ENCODE peak calls at places on chromosomes 13 and 19, in four cellular contexts. U is HCT116, L is K562, F is HepG2. X is an unnamed sample.

GRCh38 chr19:45097776-45098520 is 5.0 kb downstream of the PPP1R37 start:
- DNase-seq in U (no peak), L (peak), F (peak), X (no peak)

GRCh38 chr19:397941-398706 is 10.8 kb downstream of the C2CD4C start:
- DNase-seq in U (no peak), L (no peak), F (no peak), X (no peak)

GRCh38 chr19:7783991-7784421 is 21.0 kb downstream of the CLEC4M start:
- DNase-seq in U (no peak), L (no peak), F (peak), X (no peak)

GRCh38 chr13:90414691-90415596 is 932.5 kb upstream of the MIR17HG start:
- DNase-seq in U (peak), L (no peak), F (no peak), X (no peak)

GRCh38 chr19:28884786-28885476 is 328.0 kb downstream of the UQCRFS1 start:
- DNase-seq in U (no peak), L (no peak), F (no peak), X (no peak)

GRCh38 chr13:99396446-99396845 is 89.2 kb upstream of the GPR183 start:
- DNase-seq in U (no peak), L (no peak), F (no peak), X (no peak)

GRCh38 chr13:103040006-103040405 is 26.2 kb downstream of the SLC10A2 start:
- DNase-seq in U (no peak), L (no peak), F (no peak), X (no peak)

GRCh38 chr13:110641055-110642015 is 26.0 kb downstream of the NAXD start:
- DNase-seq in U (no peak), L (no peak), F (no peak), X (no peak)

GRCh38 chr13:50617134-50617721 is 226.3 kb downstream of the DLEU7 start:
- DNase-seq in U (peak), L (no peak), F (no peak), X (no peak)

GRCh38 chr13:60229708-60230272 is 66.1 kb upstream of the DIAPH3 start:
- DNase-seq in U (no peak), L (no peak), F (no peak), X (no peak)

GRCh38 chr19:57363734-57364181 is 407 bp downstream of the TRAPPC2B start:
- DNase-seq in U (no peak), L (no peak), F (peak), X (no peak)

GRCh38 chr13:76380436-76381065 is 505.7 kb downstream of the KCTD12 start:
- DNase-seq in U (no peak), L (no peak), F (no peak), X (no peak)

GRCh38 chr19:2140193-2140545 is 11.2 kb downstream of the AP3D1 start:
- DNase-seq in U (no peak), L (no peak), F (no peak), X (no peak)

GRCh38 chr19:8722032-8722431 is 598 bp downstream of the OR2Z1 start:
- DNase-seq in U (no peak), L (no peak), F (no peak), X (no peak)

GRCh38 chr13:40960721-40961120 is 58.4 kb downstream of the ELF1 start:
- DNase-seq in U (no peak), L (no peak), F (no peak), X (no peak)

GRCh38 chr19:45075215-45076028 is 856 bp downstream of the ZNF296 start:
- DNase-seq in U (peak), L (peak), F (peak), X (no peak)

GRCh38 chr19:19539738-19540703 is 2.0 kb downstream of the CILP2 start:
- DNase-seq in U (peak), L (peak), F (no peak), X (peak)

GRCh38 chr13:106103779-106104178 is 431.7 kb downstream of the EFNB2 start:
- DNase-seq in U (peak), L (no peak), F (no peak), X (no peak)

GRCh38 chr13:33845572-33846305 is 27.8 kb downstream of the RFC3 start:
- DNase-seq in U (no peak), L (no peak), F (peak), X (no peak)

GRCh38 chr13:105278797-105279425 is 1256.6 kb downstream of the EFNB2 start:
- DNase-seq in U (no peak), L (no peak), F (no peak), X (peak)

GRCh38 chr19:41987141-41987860 is 6.7 kb downstream of the ATP1A3 start:
- DNase-seq in U (no peak), L (no peak), F (no peak), X (no peak)

GRCh38 chr13:72313546-72313945 is 413.9 kb downstream of the MZT1 start:
- DNase-seq in U (no peak), L (no peak), F (no peak), X (no peak)

GRCh38 chr13:88459335-88459734 is 788.2 kb downstream of the SLITRK5 start:
- DNase-seq in U (no peak), L (no peak), F (no peak), X (no peak)

GRCh38 chr19:51702103-51702753 is 9.1 kb downstream of the SPACA6 start:
- DNase-seq in U (no peak), L (peak), F (no peak), X (peak)

GRCh38 chr13:41463823-41464602 is 6.7 kb downstream of the RGCC start:
- DNase-seq in U (no peak), L (peak), F (no peak), X (no peak)

GRCh38 chr19:29495091-29495490 is 30.7 kb upstream of the VSTM2B start:
- DNase-seq in U (no peak), L (no peak), F (no peak), X (no peak)

GRCh38 chr13:114077938-114078335 is 54.5 kb downstream of the RASA3 start:
- DNase-seq in U (no peak), L (no peak), F (no peak), X (no peak)

GRCh38 chr13:76019421-76020044 is 383.4 kb downstream of the LMO7 start:
- DNase-seq in U (peak), L (no peak), F (peak), X (peak)

GRCh38 chr19:15357906-15358305 is 21.7 kb downstream of the AKAP8 start:
- DNase-seq in U (no peak), L (no peak), F (no peak), X (no peak)

GRCh38 chr13:52840066-52840465 is 8.4 kb downstream of the PCDH8 start:
- DNase-seq in U (no peak), L (no peak), F (no peak), X (no peak)

GRCh38 chr13:31951215-31951678 is 80.3 kb upstream of the FRY start:
- DNase-seq in U (no peak), L (no peak), F (no peak), X (no peak)

DNA sequence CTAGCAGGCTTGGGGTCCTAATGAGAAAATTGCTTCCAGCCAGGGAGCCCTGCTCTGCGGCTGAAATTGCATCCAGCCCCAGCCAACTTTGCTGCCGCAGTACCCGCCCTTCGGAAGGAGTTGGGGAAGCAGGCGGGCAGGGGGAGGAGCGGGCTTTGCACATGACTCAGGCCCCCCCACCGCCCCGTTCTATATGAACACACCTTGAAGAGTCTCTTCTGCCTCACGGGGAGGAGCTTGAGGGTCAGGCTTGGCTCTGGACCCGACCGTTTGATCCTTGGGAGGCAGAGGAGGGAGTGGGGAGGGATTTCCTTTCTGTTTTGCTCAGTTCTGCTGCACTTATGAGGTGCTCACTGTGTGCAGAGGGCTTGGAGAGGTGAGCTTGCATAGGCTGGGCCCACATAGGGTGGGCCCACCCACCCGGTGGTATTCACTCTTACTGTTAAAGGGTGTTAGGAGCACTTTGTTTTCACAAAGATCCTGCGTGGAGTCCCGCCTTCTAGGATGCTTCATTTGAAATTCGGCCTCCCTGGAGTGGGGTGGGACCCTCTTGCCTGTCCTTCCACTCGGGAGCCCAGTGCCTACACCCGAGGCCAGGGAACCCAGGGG is 46.5 kb downstream of the LYL1 start:
- DNase-seq in U (peak), L (no peak), F (no peak), X (peak)
- TF ChIP-seq FOSL1 in U (no peak), L (no peak), F (no peak), X (no peak)

GRCh38 chr19:4518345-4519171 is at the start of gene PLIN4:
- DNase-seq in U (no peak), L (no peak), F (peak), X (no peak)
- TF ChIP-seq FOSL1 in U (no peak), L (no peak), F (no peak), X (no peak)

DNA sequence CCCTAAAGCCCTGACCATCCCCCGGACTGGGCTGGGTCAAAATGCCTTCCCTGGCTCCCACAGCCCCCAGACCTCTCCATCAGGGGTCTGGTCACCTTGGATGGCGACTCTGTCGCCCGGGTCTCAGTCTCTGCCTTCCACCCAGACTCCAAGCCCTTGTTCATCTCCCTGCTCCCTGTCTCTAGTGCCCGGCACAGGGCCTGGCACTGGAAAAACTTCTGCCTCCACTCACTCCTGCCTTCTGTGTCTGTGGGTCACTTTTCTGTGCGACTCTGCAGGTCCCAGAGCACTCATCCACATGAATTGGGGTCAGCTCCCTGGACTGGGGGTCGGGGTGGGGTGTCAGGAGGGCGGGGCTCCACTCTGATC is 1.1 kb downstream of the ZNF787 start:
- DNase-seq in U (no peak), L (no peak), F (no peak), X (no peak)
- TF ChIP-seq FOSL1 in U (no peak), L (no peak), F (no peak), X (no peak)

DNA sequence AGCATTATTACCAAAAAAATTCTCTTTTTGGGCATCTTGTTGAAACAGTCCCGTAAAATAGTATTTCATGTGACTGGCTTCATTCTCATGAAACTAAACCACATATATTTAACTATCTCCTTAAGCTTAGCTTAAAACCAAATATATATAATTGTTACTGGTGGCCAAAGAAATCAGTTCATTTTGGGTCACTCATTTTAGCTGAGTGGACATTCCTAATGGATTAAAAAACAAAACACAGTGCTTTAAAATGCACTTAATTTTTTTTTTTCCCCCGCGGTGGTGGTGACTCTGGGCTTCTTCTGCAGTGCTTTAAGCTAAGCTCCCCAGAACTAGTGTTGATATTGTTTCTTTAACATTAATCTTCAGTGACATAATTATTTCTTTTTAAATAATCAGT is 540.1 kb downstream of the GPC6 start:
- DNase-seq in U (no peak), L (no peak), F (no peak), X (no peak)
- TF ChIP-seq FOSL1 in U (no peak), L (no peak), F (no peak), X (no peak)